ENCODE peak calls at places on chromosomes 12 and 14, in four cellular contexts. U, V, L and M are unnamed samples.

GRCh38 chr12:15842106-15842505 is 40.1 kb upstream of the STRAP start:
- DNase-seq in U (no peak), V (no peak), L (no peak), M (no peak)

GRCh38 chr14:95272057-95272456 is 47.7 kb downstream of the CLMN start:
- DNase-seq in U (no peak), V (no peak), L (no peak), M (no peak)

GRCh38 chr14:55274760-55275159 is 3.5 kb downstream of the FBXO34 start:
- DNase-seq in U (no peak), V (no peak), L (no peak), M (no peak)

GRCh38 chr12:79897617-79898016 is 37.3 kb downstream of the PPP1R12A start:
- DNase-seq in U (peak), V (peak), L (no peak), M (peak)

GRCh38 chr12:116319851-116320621 is 42.5 kb upstream of the MED13L start:
- DNase-seq in U (no peak), V (no peak), L (no peak), M (no peak)

GRCh38 chr12:15538881-15539280 is 216.6 kb downstream of the PTPRO start:
- DNase-seq in U (no peak), V (no peak), L (no peak), M (no peak)

GRCh38 chr12:29752121-29752520 is 31.6 kb downstream of the TMTC1 start:
- DNase-seq in U (no peak), V (no peak), L (no peak), M (no peak)

GRCh38 chr14:39873793-39874192 is 441.6 kb upstream of the FBXO33 start:
- DNase-seq in U (no peak), V (no peak), L (no peak), M (no peak)

GRCh38 chr14:23006544-23007419 is 3.2 kb downstream of the C14orf93 start:
- DNase-seq in U (peak), V (peak), L (peak), M (peak)

GRCh38 chr14:80607430-80608200 is 333.9 kb downstream of the CEP128 start:
- DNase-seq in U (no peak), V (no peak), L (no peak), M (no peak)

GRCh38 chr14:28651148-28651547 is 115.4 kb upstream of the FOXG1 start:
- DNase-seq in U (no peak), V (no peak), L (no peak), M (no peak)

GRCh38 chr14:34190746-34191145 is 239.9 kb upstream of the EGLN3 start:
- DNase-seq in U (no peak), V (no peak), L (no peak), M (no peak)

GRCh38 chr12:122413516-122414404 is 8.7 kb downstream of the CLIP1 start:
- DNase-seq in U (no peak), V (no peak), L (no peak), M (no peak)

GRCh38 chr14:50362791-50363733 is 33.6 kb downstream of the CDKL1 start:
- DNase-seq in U (no peak), V (no peak), L (no peak), M (no peak)

GRCh38 chr14:68961781-68962584 is 17.1 kb downstream of the ACTN1 start:
- DNase-seq in U (no peak), V (no peak), L (no peak), M (no peak)

GRCh38 chr14:95562892-95563685 is 28.2 kb downstream of the GLRX5 start:
- DNase-seq in U (peak), V (no peak), L (no peak), M (no peak)

GRCh38 chr12:21416611-21417121 is 20.8 kb upstream of the PYROXD1 start:
- DNase-seq in U (peak), V (no peak), L (no peak), M (no peak)

GRCh38 chr12:104478396-104479140 is 21.8 kb downstream of the CHST11 start:
- DNase-seq in U (no peak), V (no peak), L (peak), M (no peak)

GRCh38 chr12:104630230-104630670 is 173.5 kb downstream of the CHST11 start:
- DNase-seq in U (no peak), V (no peak), L (no peak), M (no peak)

DNA sequence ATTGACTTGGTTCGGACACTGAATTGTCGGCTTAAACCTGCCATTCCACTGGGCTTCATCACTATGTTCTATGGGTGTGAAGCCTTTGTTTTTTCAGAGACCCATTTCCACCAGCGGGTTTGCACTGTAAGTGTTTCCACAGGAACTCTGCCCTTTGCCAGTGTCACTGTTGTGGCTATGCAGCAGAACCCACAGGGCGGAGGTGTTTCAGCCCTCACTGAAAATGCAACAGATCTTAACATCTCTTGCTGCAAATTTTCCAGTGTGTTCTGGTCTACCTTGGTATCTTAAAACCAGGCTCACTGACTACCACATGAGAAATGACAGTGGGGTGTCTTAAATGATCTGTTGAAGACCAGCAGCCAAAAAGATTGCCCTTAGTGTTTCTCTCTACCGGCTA is 21.1 kb downstream of the PRKCH start:
- DNase-seq in U (no peak), V (no peak), L (peak), M (no peak)
- TF ChIP-seq ZNF274 in U (no peak), V (no peak), L (no peak), M (no peak)

GRCh38 chr12:105820407-105821140 is 318.2 kb downstream of the NUAK1 start:
- DNase-seq in U (peak), V (peak), L (no peak), M (peak)
- TF ChIP-seq SUZ12 in U (no peak), V (no peak), L (no peak), M (no peak)

GRCh38 chr14:46259536-46259935 is 392.0 kb downstream of the RPL10L start:
- DNase-seq in U (no peak), V (no peak), L (no peak), M (no peak)
- TF ChIP-seq ZNF274 in U (no peak), V (no peak), L (no peak), M (no peak)

DNA sequence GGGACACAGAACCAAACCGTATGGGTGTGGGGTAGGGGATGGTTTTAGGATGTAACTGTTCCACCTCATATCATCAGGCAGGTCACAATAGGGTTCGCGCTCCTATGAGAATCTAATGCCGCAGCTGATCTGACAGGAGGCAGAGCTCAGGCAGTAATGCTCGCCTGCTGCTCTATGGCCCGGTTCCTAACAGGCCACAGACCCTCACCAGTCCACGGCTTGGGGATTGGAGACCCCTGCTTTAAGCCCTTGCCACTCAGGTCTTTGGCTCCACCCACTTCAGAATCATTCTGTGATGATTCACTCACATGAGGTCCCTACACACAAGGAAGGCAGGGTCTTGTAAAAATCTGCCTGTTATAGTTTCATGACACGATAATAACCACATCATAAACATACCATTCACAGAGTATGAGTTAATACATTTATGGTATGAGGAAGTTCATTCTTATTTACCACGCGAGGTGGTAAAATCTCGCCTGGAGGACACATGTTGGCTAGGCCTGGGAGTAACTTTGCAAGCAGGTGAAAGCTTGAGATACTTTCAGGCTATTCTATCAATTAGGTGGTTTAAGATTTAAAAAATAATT is 29.0 kb upstream of the MAX start:
- DNase-seq in U (no peak), V (no peak), L (no peak), M (no peak)
- TF ChIP-seq SUZ12 in U (no peak), V (no peak), L (no peak), M (no peak)

DNA sequence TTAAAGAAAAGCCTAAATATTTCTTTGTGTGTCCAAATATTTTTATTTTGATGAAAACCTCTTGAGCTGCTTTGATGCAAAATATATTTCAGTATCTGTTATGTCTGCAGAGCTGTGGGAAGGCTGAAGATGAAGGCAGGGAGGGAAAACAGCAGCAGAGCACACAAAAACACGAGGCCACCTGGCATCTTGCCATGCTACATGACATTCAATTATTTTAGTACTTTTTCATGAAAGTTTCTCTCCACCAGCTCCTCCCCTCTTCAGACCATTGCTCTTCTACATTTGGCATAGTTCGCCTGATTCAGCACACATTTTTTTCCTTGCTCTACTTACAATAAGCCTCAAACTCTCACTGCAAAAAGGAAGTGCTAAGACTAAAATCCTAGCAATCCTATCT is 4.7 kb upstream of the ALX1 start:
- DNase-seq in U (no peak), V (no peak), L (no peak), M (no peak)
- TF ChIP-seq ZNF274 in U (no peak), V (no peak), L (no peak), M (no peak)

GRCh38 chr14:32354716-32355115 is 25.6 kb downstream of the AKAP6 start:
- DNase-seq in U (peak), V (no peak), L (no peak), M (no peak)
- TF ChIP-seq SUZ12 in U (no peak), V (no peak), L (no peak), M (no peak)